ENCODE peak calls at places on chromosomes 2 and 18, in seven cellular contexts. One of them, this sample, is unnamed.

GRCh38 chr2:233995985-233996384 is 54.5 kb upstream of the SPP2 start:
- DNase-seq in WERI-Rb-1: no peak
- DNase-seq in astrocyte of the spinal cord: no peak
- DNase-seq in prostate gland: no peak
- DNase-seq in neural crest cell: no peak
- DNase-seq in cardiac muscle cell: no peak
- DNase-seq in AG10803: peak
- DNase-seq in this sample: no peak

GRCh38 chr2:68448671-68449394 is 18.3 kb downstream of the FBXO48 start:
- DNase-seq in WERI-Rb-1: no peak
- DNase-seq in astrocyte of the spinal cord: no peak
- DNase-seq in prostate gland: no peak
- DNase-seq in neural crest cell: no peak
- DNase-seq in cardiac muscle cell: no peak
- DNase-seq in AG10803: no peak
- DNase-seq in this sample: no peak

GRCh38 chr18:11850821-11851155 is 425 bp upstream of the CHMP1B start:
- DNase-seq in WERI-Rb-1: no peak
- DNase-seq in astrocyte of the spinal cord: no peak
- DNase-seq in prostate gland: no peak
- DNase-seq in neural crest cell: no peak
- DNase-seq in cardiac muscle cell: peak
- DNase-seq in AG10803: peak
- DNase-seq in this sample: no peak

GRCh38 chr2:38394903-38395341 is 17.8 kb upstream of the ATL2 start:
- DNase-seq in WERI-Rb-1: no peak
- DNase-seq in astrocyte of the spinal cord: peak
- DNase-seq in prostate gland: peak
- DNase-seq in neural crest cell: no peak
- DNase-seq in cardiac muscle cell: peak
- DNase-seq in AG10803: peak
- DNase-seq in this sample: no peak

GRCh38 chr2:122145805-122146204 is 390.4 kb downstream of the TSN start:
- DNase-seq in WERI-Rb-1: no peak
- DNase-seq in astrocyte of the spinal cord: no peak
- DNase-seq in prostate gland: no peak
- DNase-seq in neural crest cell: no peak
- DNase-seq in cardiac muscle cell: no peak
- DNase-seq in AG10803: no peak
- DNase-seq in this sample: no peak

GRCh38 chr2:207630491-207630890 is 5.3 kb upstream of the METTL21A start:
- DNase-seq in WERI-Rb-1: no peak
- DNase-seq in astrocyte of the spinal cord: no peak
- DNase-seq in prostate gland: no peak
- DNase-seq in neural crest cell: no peak
- DNase-seq in cardiac muscle cell: no peak
- DNase-seq in AG10803: no peak
- DNase-seq in this sample: peak

GRCh38 chr2:176164803-176165597 is 7.9 kb downstream of the HOXD3 start:
- DNase-seq in WERI-Rb-1: no peak
- DNase-seq in astrocyte of the spinal cord: no peak
- DNase-seq in prostate gland: no peak
- DNase-seq in neural crest cell: no peak
- DNase-seq in cardiac muscle cell: no peak
- DNase-seq in AG10803: no peak
- DNase-seq in this sample: peak

GRCh38 chr18:21364471-21364870 is 122.4 kb downstream of the GREB1L start:
- DNase-seq in WERI-Rb-1: no peak
- DNase-seq in astrocyte of the spinal cord: no peak
- DNase-seq in prostate gland: no peak
- DNase-seq in neural crest cell: no peak
- DNase-seq in cardiac muscle cell: no peak
- DNase-seq in AG10803: no peak
- DNase-seq in this sample: no peak

GRCh38 chr2:128359841-128360240 is 41.2 kb upstream of the HS6ST1 start:
- DNase-seq in WERI-Rb-1: no peak
- DNase-seq in astrocyte of the spinal cord: no peak
- DNase-seq in prostate gland: no peak
- DNase-seq in neural crest cell: no peak
- DNase-seq in cardiac muscle cell: no peak
- DNase-seq in AG10803: no peak
- DNase-seq in this sample: no peak

GRCh38 chr2:231687961-231688360 is 20.4 kb upstream of the PTMA start:
- DNase-seq in WERI-Rb-1: no peak
- DNase-seq in astrocyte of the spinal cord: no peak
- DNase-seq in prostate gland: no peak
- DNase-seq in neural crest cell: no peak
- DNase-seq in cardiac muscle cell: no peak
- DNase-seq in AG10803: no peak
- DNase-seq in this sample: no peak

GRCh38 chr18:11146238-11146946 is 3.0 kb downstream of the PIEZO2 start:
- DNase-seq in WERI-Rb-1: no peak
- DNase-seq in astrocyte of the spinal cord: no peak
- DNase-seq in prostate gland: no peak
- DNase-seq in neural crest cell: no peak
- DNase-seq in cardiac muscle cell: no peak
- DNase-seq in AG10803: no peak
- DNase-seq in this sample: no peak

GRCh38 chr2:29460191-29460590 is 345.0 kb downstream of the CLIP4 start:
- DNase-seq in WERI-Rb-1: no peak
- DNase-seq in astrocyte of the spinal cord: no peak
- DNase-seq in prostate gland: no peak
- DNase-seq in neural crest cell: no peak
- DNase-seq in cardiac muscle cell: no peak
- DNase-seq in AG10803: no peak
- DNase-seq in this sample: no peak

GRCh38 chr2:190178066-190178722 is 115.7 kb upstream of the MSTN start:
- DNase-seq in WERI-Rb-1: no peak
- DNase-seq in astrocyte of the spinal cord: no peak
- DNase-seq in prostate gland: no peak
- DNase-seq in neural crest cell: no peak
- DNase-seq in cardiac muscle cell: no peak
- DNase-seq in AG10803: no peak
- DNase-seq in this sample: no peak

GRCh38 chr2:208062113-208062512 is 36.8 kb upstream of the PLEKHM3 start:
- DNase-seq in WERI-Rb-1: peak
- DNase-seq in astrocyte of the spinal cord: peak
- DNase-seq in prostate gland: no peak
- DNase-seq in neural crest cell: no peak
- DNase-seq in cardiac muscle cell: no peak
- DNase-seq in AG10803: peak
- DNase-seq in this sample: no peak

GRCh38 chr2:216632952-216633615 is at the start of gene IGFBP2:
- DNase-seq in WERI-Rb-1: peak
- DNase-seq in astrocyte of the spinal cord: peak
- DNase-seq in prostate gland: peak
- DNase-seq in neural crest cell: peak
- DNase-seq in cardiac muscle cell: peak
- DNase-seq in AG10803: no peak
- DNase-seq in this sample: peak

GRCh38 chr2:75481041-75481836 is 79.5 kb downstream of the EVA1A start:
- DNase-seq in WERI-Rb-1: no peak
- DNase-seq in astrocyte of the spinal cord: peak
- DNase-seq in prostate gland: no peak
- DNase-seq in neural crest cell: no peak
- DNase-seq in cardiac muscle cell: peak
- DNase-seq in AG10803: peak
- DNase-seq in this sample: no peak

GRCh38 chr2:119264781-119265692 is 41.4 kb downstream of the STEAP3 start:
- DNase-seq in WERI-Rb-1: peak
- DNase-seq in astrocyte of the spinal cord: peak
- DNase-seq in prostate gland: peak
- DNase-seq in neural crest cell: peak
- DNase-seq in cardiac muscle cell: peak
- DNase-seq in AG10803: peak
- DNase-seq in this sample: peak

GRCh38 chr18:45106331-45106774 is 425.7 kb downstream of the SETBP1 start:
- DNase-seq in WERI-Rb-1: no peak
- DNase-seq in astrocyte of the spinal cord: peak
- DNase-seq in prostate gland: no peak
- DNase-seq in neural crest cell: no peak
- DNase-seq in cardiac muscle cell: peak
- DNase-seq in AG10803: peak
- DNase-seq in this sample: no peak

GRCh38 chr18:38759457-38759856 is 1193.9 kb upstream of the CELF4 start:
- DNase-seq in WERI-Rb-1: no peak
- DNase-seq in astrocyte of the spinal cord: no peak
- DNase-seq in prostate gland: no peak
- DNase-seq in neural crest cell: no peak
- DNase-seq in cardiac muscle cell: no peak
- DNase-seq in AG10803: no peak
- DNase-seq in this sample: no peak

GRCh38 chr18:59697236-59697932 is at the start of gene CCBE1:
- DNase-seq in WERI-Rb-1: peak
- DNase-seq in astrocyte of the spinal cord: peak
- DNase-seq in prostate gland: peak
- DNase-seq in neural crest cell: peak
- DNase-seq in cardiac muscle cell: peak
- DNase-seq in AG10803: peak
- DNase-seq in this sample: peak

GRCh38 chr2:225581135-225581534 is 181.6 kb downstream of the NYAP2 start:
- DNase-seq in WERI-Rb-1: no peak
- DNase-seq in astrocyte of the spinal cord: no peak
- DNase-seq in prostate gland: no peak
- DNase-seq in neural crest cell: no peak
- DNase-seq in cardiac muscle cell: no peak
- DNase-seq in AG10803: no peak
- DNase-seq in this sample: no peak

GRCh38 chr2:225581906-225582305 is 182.4 kb downstream of the NYAP2 start:
- DNase-seq in WERI-Rb-1: no peak
- DNase-seq in astrocyte of the spinal cord: no peak
- DNase-seq in prostate gland: no peak
- DNase-seq in neural crest cell: no peak
- DNase-seq in cardiac muscle cell: no peak
- DNase-seq in AG10803: no peak
- DNase-seq in this sample: no peak

GRCh38 chr2:225582355-225583116 is 183.0 kb downstream of the NYAP2 start:
- DNase-seq in WERI-Rb-1: no peak
- DNase-seq in astrocyte of the spinal cord: no peak
- DNase-seq in prostate gland: no peak
- DNase-seq in neural crest cell: no peak
- DNase-seq in cardiac muscle cell: no peak
- DNase-seq in AG10803: no peak
- DNase-seq in this sample: no peak

GRCh38 chr2:225584821-225585220 is 185.3 kb downstream of the NYAP2 start:
- DNase-seq in WERI-Rb-1: no peak
- DNase-seq in astrocyte of the spinal cord: no peak
- DNase-seq in prostate gland: no peak
- DNase-seq in neural crest cell: no peak
- DNase-seq in cardiac muscle cell: no peak
- DNase-seq in AG10803: no peak
- DNase-seq in this sample: no peak
- TF ChIP-seq CTCF in WERI-Rb-1: no peak
- TF ChIP-seq CTCF in astrocyte of the spinal cord: no peak
- TF ChIP-seq CTCF in prostate gland: no peak
- TF ChIP-seq CTCF in neural crest cell: no peak
- TF ChIP-seq CTCF in cardiac muscle cell: no peak
- TF ChIP-seq CTCF in AG10803: no peak
- TF ChIP-seq CTCF in this sample: no peak

DNA sequence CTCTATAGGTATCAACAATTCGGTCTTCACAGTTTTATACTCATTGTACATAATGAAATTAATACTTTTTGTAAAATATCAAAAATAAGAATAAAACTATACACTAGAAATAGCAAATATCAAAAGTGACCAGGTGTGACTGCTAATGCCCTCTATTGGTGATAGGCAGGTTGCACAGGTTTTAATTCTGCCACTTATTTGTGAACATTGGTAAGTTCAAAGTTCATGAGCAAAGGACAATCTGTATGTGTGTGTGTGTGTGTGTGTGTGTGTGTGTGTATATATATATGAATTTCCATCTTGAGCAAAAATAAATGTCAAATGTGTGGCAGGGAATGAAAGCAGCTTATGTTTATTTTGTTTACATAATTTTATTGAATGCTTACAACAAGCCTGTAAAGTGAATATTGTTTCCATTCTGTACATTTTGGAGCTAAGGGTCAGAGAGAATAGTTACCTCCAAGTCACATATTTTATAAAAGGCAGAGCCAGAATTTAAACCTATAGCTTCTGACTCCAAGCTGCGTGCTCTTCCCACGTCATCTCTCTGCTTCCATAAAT is 537.4 kb downstream of the CPS1 start:
- DNase-seq in WERI-Rb-1: no peak
- DNase-seq in astrocyte of the spinal cord: no peak
- DNase-seq in prostate gland: no peak
- DNase-seq in neural crest cell: no peak
- DNase-seq in cardiac muscle cell: no peak
- DNase-seq in AG10803: no peak
- DNase-seq in this sample: no peak
- TF ChIP-seq CTCF in WERI-Rb-1: peak
- TF ChIP-seq CTCF in astrocyte of the spinal cord: peak
- TF ChIP-seq CTCF in prostate gland: peak
- TF ChIP-seq CTCF in neural crest cell: peak
- TF ChIP-seq CTCF in cardiac muscle cell: peak
- TF ChIP-seq CTCF in AG10803: peak
- TF ChIP-seq CTCF in this sample: peak

DNA sequence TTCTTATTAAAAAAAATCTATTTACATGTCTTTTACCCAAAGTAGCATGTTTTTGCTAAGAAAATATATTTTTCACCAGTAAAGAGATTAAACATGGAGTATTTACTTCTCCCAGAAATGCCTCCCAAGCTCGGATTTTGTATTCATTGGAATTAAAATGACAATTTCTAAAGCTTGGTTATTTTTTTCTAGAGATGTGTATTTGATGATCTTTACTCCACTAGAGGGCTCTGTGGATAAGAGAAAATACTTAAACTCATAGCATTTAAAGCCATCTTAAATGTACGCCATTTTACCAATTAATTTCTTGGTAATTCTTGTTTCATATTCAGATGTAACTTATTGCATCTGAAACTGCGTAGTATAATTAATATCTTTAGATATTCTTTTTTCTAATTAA is 461.4 kb downstream of the GALR1 start:
- DNase-seq in WERI-Rb-1: no peak
- DNase-seq in astrocyte of the spinal cord: no peak
- DNase-seq in prostate gland: no peak
- DNase-seq in neural crest cell: no peak
- DNase-seq in cardiac muscle cell: no peak
- DNase-seq in AG10803: no peak
- DNase-seq in this sample: no peak
- TF ChIP-seq CTCF in WERI-Rb-1: peak
- TF ChIP-seq CTCF in astrocyte of the spinal cord: peak
- TF ChIP-seq CTCF in prostate gland: no peak
- TF ChIP-seq CTCF in neural crest cell: peak
- TF ChIP-seq CTCF in cardiac muscle cell: peak
- TF ChIP-seq CTCF in AG10803: peak
- TF ChIP-seq CTCF in this sample: peak

DNA sequence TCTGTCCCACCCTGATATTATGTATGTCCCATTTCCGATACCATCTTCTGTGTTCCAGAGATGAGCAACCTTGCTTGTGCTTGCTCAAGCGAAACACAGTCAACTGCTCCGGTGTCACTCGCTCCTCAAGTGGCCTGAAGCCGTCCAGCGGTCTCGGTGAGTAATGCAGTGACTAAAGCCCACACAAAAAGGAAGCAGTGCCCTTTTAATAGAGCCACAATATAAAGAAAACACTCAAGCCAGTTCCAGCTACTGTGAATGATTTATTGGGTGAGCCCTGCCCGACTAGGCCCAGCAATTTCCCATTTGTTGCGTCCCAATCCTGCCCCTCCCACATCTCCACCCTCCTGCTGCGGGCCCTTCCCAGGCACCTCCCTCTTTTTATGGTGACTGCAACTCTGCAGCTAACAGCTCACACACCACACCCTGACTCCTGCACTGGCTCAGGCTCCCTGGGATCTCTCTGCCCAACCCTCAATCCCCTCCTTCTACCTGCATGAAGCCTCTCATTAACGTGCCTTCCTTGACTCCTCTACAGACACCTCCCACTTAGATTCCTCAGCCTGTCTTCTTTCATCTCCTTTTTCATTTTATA is 44.2 kb upstream of the DSC1 start:
- DNase-seq in WERI-Rb-1: no peak
- DNase-seq in astrocyte of the spinal cord: peak
- DNase-seq in prostate gland: peak
- DNase-seq in neural crest cell: peak
- DNase-seq in cardiac muscle cell: no peak
- DNase-seq in AG10803: no peak
- DNase-seq in this sample: no peak
- TF ChIP-seq CTCF in WERI-Rb-1: no peak
- TF ChIP-seq CTCF in astrocyte of the spinal cord: peak
- TF ChIP-seq CTCF in prostate gland: peak
- TF ChIP-seq CTCF in neural crest cell: peak
- TF ChIP-seq CTCF in cardiac muscle cell: no peak
- TF ChIP-seq CTCF in AG10803: no peak
- TF ChIP-seq CTCF in this sample: no peak